ENCODE peak calls at places on chromosomes 16 and 17, in seven cellular contexts. One of them, this sample, is unnamed.

GRCh38 chr17:8120520-8121443 is 2.5 kb upstream of the ALOXE3 start:
- DNase-seq in NCI-H1694 treated with DMSO at 0.1 percent for 48 hours: peak; percentile 87
- DNase-seq in AG04450: no peak
- DNase-seq in H7: peak; percentile 87
- DNase-seq in HuH-7: peak; percentile 34
- DNase-seq in right cardiac atrium: peak; percentile 59
- DNase-seq in cerebellar nuclear complex: no peak
- DNase-seq in this sample: peak; percentile 78

GRCh38 chr16:28304214-28304613 is 11.9 kb downstream of the SBK1 start:
- DNase-seq in HuH-7: peak; percentile 66
- DNase-seq in AG04450: no peak
- DNase-seq in NCI-H1694 treated with DMSO at 0.1 percent for 48 hours: no peak
- DNase-seq in right cardiac atrium: no peak
- DNase-seq in H7: peak; percentile 81
- DNase-seq in cerebellar nuclear complex: no peak
- DNase-seq in this sample: no peak

GRCh38 chr17:16872836-16873653 is 98.9 kb downstream of the TNFRSF13B start:
- DNase-seq in AG04450: no peak
- DNase-seq in HuH-7: peak; percentile 59
- DNase-seq in right cardiac atrium: no peak
- DNase-seq in NCI-H1694 treated with DMSO at 0.1 percent for 48 hours: no peak
- DNase-seq in cerebellar nuclear complex: no peak
- DNase-seq in H7: peak; percentile 96
- DNase-seq in this sample: no peak

GRCh38 chr17:39576187-39576586 is 31.5 kb downstream of the NEUROD2 start:
- DNase-seq in NCI-H1694 treated with DMSO at 0.1 percent for 48 hours: peak; percentile 80
- DNase-seq in H7: peak; percentile 85
- DNase-seq in cerebellar nuclear complex: no peak
- DNase-seq in right cardiac atrium: no peak
- DNase-seq in AG04450: no peak
- DNase-seq in HuH-7: no peak
- DNase-seq in this sample: no peak

GRCh38 chr16:12719972-12720371 is 83.7 kb downstream of the CPPED1 start:
- DNase-seq in cerebellar nuclear complex: no peak
- DNase-seq in H7: no peak
- DNase-seq in AG04450: no peak
- DNase-seq in HuH-7: no peak
- DNase-seq in NCI-H1694 treated with DMSO at 0.1 percent for 48 hours: no peak
- DNase-seq in right cardiac atrium: no peak
- DNase-seq in this sample: no peak

GRCh38 chr16:72561-73537 is at the start of gene RHBDF1:
- DNase-seq in H7: peak; percentile 99
- DNase-seq in AG04450: no peak
- DNase-seq in cerebellar nuclear complex: no peak
- DNase-seq in NCI-H1694 treated with DMSO at 0.1 percent for 48 hours: no peak
- DNase-seq in right cardiac atrium: peak; percentile 74
- DNase-seq in HuH-7: peak; percentile 64
- DNase-seq in this sample: peak; percentile 84

GRCh38 chr17:78862073-78863023 is 21.7 kb upstream of the USP36 start:
- DNase-seq in NCI-H1694 treated with DMSO at 0.1 percent for 48 hours: no peak
- DNase-seq in H7: no peak
- DNase-seq in cerebellar nuclear complex: no peak
- DNase-seq in AG04450: peak; percentile 93
- DNase-seq in right cardiac atrium: peak; percentile 85
- DNase-seq in HuH-7: no peak
- DNase-seq in this sample: peak; percentile 84

GRCh38 chr16:31344712-31345111 is 10.3 kb upstream of the ITGAX start:
- DNase-seq in HuH-7: no peak
- DNase-seq in NCI-H1694 treated with DMSO at 0.1 percent for 48 hours: no peak
- DNase-seq in H7: no peak
- DNase-seq in cerebellar nuclear complex: no peak
- DNase-seq in right cardiac atrium: no peak
- DNase-seq in AG04450: no peak
- DNase-seq in this sample: no peak

GRCh38 chr16:1420111-1420539 is 422 bp downstream of the UQCC4 start:
- DNase-seq in AG04450: no peak
- DNase-seq in cerebellar nuclear complex: no peak
- DNase-seq in NCI-H1694 treated with DMSO at 0.1 percent for 48 hours: no peak
- DNase-seq in right cardiac atrium: no peak
- DNase-seq in HuH-7: no peak
- DNase-seq in H7: no peak
- DNase-seq in this sample: no peak

GRCh38 chr16:56632160-56632847 is at the start of gene MT1M:
- DNase-seq in HuH-7: no peak
- DNase-seq in H7: peak; percentile 83
- DNase-seq in cerebellar nuclear complex: no peak
- DNase-seq in AG04450: no peak
- DNase-seq in NCI-H1694 treated with DMSO at 0.1 percent for 48 hours: no peak
- DNase-seq in right cardiac atrium: peak; percentile 87
- DNase-seq in this sample: peak; percentile 86

GRCh38 chr16:88628512-88628974 is 9.8 kb upstream of the IL17C start:
- DNase-seq in NCI-H1694 treated with DMSO at 0.1 percent for 48 hours: no peak
- DNase-seq in right cardiac atrium: no peak
- DNase-seq in AG04450: no peak
- DNase-seq in HuH-7: peak; percentile 97
- DNase-seq in H7: peak; percentile 95
- DNase-seq in cerebellar nuclear complex: no peak
- DNase-seq in this sample: peak; percentile 79

GRCh38 chr17:69047368-69048263 is 13.1 kb downstream of the ABCA9 start:
- DNase-seq in right cardiac atrium: peak; percentile 72
- DNase-seq in cerebellar nuclear complex: no peak
- DNase-seq in H7: no peak
- DNase-seq in HuH-7: no peak
- DNase-seq in AG04450: peak; percentile 65
- DNase-seq in NCI-H1694 treated with DMSO at 0.1 percent for 48 hours: no peak
- DNase-seq in this sample: peak; percentile 81

GRCh38 chr16:83356266-83356665 is 451.5 kb upstream of the HSBP1 start:
- DNase-seq in cerebellar nuclear complex: no peak
- DNase-seq in H7: peak; percentile 60
- DNase-seq in HuH-7: peak; percentile 51
- DNase-seq in AG04450: peak; percentile 7
- DNase-seq in NCI-H1694 treated with DMSO at 0.1 percent for 48 hours: peak; percentile 50
- DNase-seq in right cardiac atrium: no peak
- DNase-seq in this sample: no peak

GRCh38 chr17:61411944-61412859 is 12.6 kb downstream of the TBX2 start:
- DNase-seq in right cardiac atrium: peak; percentile 82
- DNase-seq in AG04450: no peak
- DNase-seq in H7: peak; percentile 98
- DNase-seq in NCI-H1694 treated with DMSO at 0.1 percent for 48 hours: peak; percentile 70
- DNase-seq in HuH-7: peak; percentile 91
- DNase-seq in cerebellar nuclear complex: peak; percentile 21
- DNase-seq in this sample: peak; percentile 91

GRCh38 chr17:68356520-68356919 is 65.2 kb downstream of the ARSG start:
- DNase-seq in NCI-H1694 treated with DMSO at 0.1 percent for 48 hours: no peak
- DNase-seq in H7: no peak
- DNase-seq in AG04450: no peak
- DNase-seq in cerebellar nuclear complex: no peak
- DNase-seq in right cardiac atrium: no peak
- DNase-seq in HuH-7: no peak
- DNase-seq in this sample: no peak

GRCh38 chr16:17590711-17591654 is 120.2 kb upstream of the XYLT1 start:
- DNase-seq in HuH-7: no peak
- DNase-seq in H7: no peak
- DNase-seq in right cardiac atrium: no peak
- DNase-seq in NCI-H1694 treated with DMSO at 0.1 percent for 48 hours: no peak
- DNase-seq in AG04450: no peak
- DNase-seq in cerebellar nuclear complex: no peak
- DNase-seq in this sample: no peak

GRCh38 chr17:7404737-7405412 is 978 bp upstream of the TMEM256 start:
- DNase-seq in H7: peak; percentile 95
- DNase-seq in cerebellar nuclear complex: no peak
- DNase-seq in AG04450: no peak
- DNase-seq in right cardiac atrium: peak; percentile 76
- DNase-seq in HuH-7: no peak
- DNase-seq in NCI-H1694 treated with DMSO at 0.1 percent for 48 hours: no peak
- DNase-seq in this sample: peak; percentile 76

GRCh38 chr17:78034429-78035091 is 76.1 kb downstream of the TNRC6C start:
- DNase-seq in cerebellar nuclear complex: no peak
- DNase-seq in right cardiac atrium: no peak
- DNase-seq in NCI-H1694 treated with DMSO at 0.1 percent for 48 hours: no peak
- DNase-seq in AG04450: no peak
- DNase-seq in H7: no peak
- DNase-seq in HuH-7: no peak
- DNase-seq in this sample: no peak

GRCh38 chr17:8892338-8892690 is 24.8 kb upstream of the PIK3R6 start:
- DNase-seq in HuH-7: no peak
- DNase-seq in right cardiac atrium: no peak
- DNase-seq in AG04450: no peak
- DNase-seq in cerebellar nuclear complex: no peak
- DNase-seq in NCI-H1694 treated with DMSO at 0.1 percent for 48 hours: no peak
- DNase-seq in H7: peak; percentile 8
- DNase-seq in this sample: no peak

GRCh38 chr16:1828645-1829410 is 1.8 kb downstream of the FAHD1 start:
- DNase-seq in right cardiac atrium: no peak
- DNase-seq in cerebellar nuclear complex: no peak
- DNase-seq in H7: no peak
- DNase-seq in NCI-H1694 treated with DMSO at 0.1 percent for 48 hours: no peak
- DNase-seq in HuH-7: peak; percentile 56
- DNase-seq in AG04450: no peak
- DNase-seq in this sample: no peak

GRCh38 chr16:84375773-84376172 is 7.4 kb downstream of the ATP2C2 start:
- DNase-seq in cerebellar nuclear complex: no peak
- DNase-seq in HuH-7: no peak
- DNase-seq in NCI-H1694 treated with DMSO at 0.1 percent for 48 hours: no peak
- DNase-seq in right cardiac atrium: no peak
- DNase-seq in AG04450: no peak
- DNase-seq in H7: no peak
- DNase-seq in this sample: no peak

GRCh38 chr17:55434721-55435120 is 13.1 kb upstream of the MMD start:
- DNase-seq in NCI-H1694 treated with DMSO at 0.1 percent for 48 hours: no peak
- DNase-seq in HuH-7: no peak
- DNase-seq in right cardiac atrium: no peak
- DNase-seq in cerebellar nuclear complex: no peak
- DNase-seq in H7: no peak
- DNase-seq in AG04450: no peak
- DNase-seq in this sample: no peak

GRCh38 chr17:66949501-66949900 is 15.0 kb upstream of the CACNG4 start:
- DNase-seq in NCI-H1694 treated with DMSO at 0.1 percent for 48 hours: no peak
- DNase-seq in HuH-7: no peak
- DNase-seq in right cardiac atrium: no peak
- DNase-seq in cerebellar nuclear complex: no peak
- DNase-seq in H7: no peak
- DNase-seq in AG04450: no peak
- DNase-seq in this sample: no peak

GRCh38 chr16:83100679-83101078 is 473.9 kb downstream of the CDH13 start:
- DNase-seq in right cardiac atrium: no peak
- DNase-seq in HuH-7: no peak
- DNase-seq in AG04450: no peak
- DNase-seq in NCI-H1694 treated with DMSO at 0.1 percent for 48 hours: no peak
- DNase-seq in cerebellar nuclear complex: no peak
- DNase-seq in H7: no peak
- DNase-seq in this sample: no peak

GRCh38 chr16:53220585-53220984 is 165.8 kb downstream of the CHD9 start:
- DNase-seq in right cardiac atrium: no peak
- DNase-seq in NCI-H1694 treated with DMSO at 0.1 percent for 48 hours: no peak
- DNase-seq in AG04450: no peak
- DNase-seq in H7: peak; percentile 13
- DNase-seq in cerebellar nuclear complex: no peak
- DNase-seq in HuH-7: no peak
- DNase-seq in this sample: no peak

GRCh38 chr17:4369557-4370230 is 3.2 kb upstream of the UBE2G1 start:
- DNase-seq in NCI-H1694 treated with DMSO at 0.1 percent for 48 hours: no peak
- DNase-seq in cerebellar nuclear complex: no peak
- DNase-seq in HuH-7: no peak
- DNase-seq in AG04450: no peak
- DNase-seq in H7: no peak
- DNase-seq in right cardiac atrium: no peak
- DNase-seq in this sample: no peak

GRCh38 chr16:57994778-57995177 is 5.7 kb downstream of the ZNF319 start:
- DNase-seq in HuH-7: peak; percentile 55
- DNase-seq in AG04450: no peak
- DNase-seq in right cardiac atrium: peak; percentile 68
- DNase-seq in H7: peak; percentile 80
- DNase-seq in NCI-H1694 treated with DMSO at 0.1 percent for 48 hours: no peak
- DNase-seq in cerebellar nuclear complex: no peak
- DNase-seq in this sample: peak; percentile 90

GRCh38 chr17:35944151-35944550 is 638 bp upstream of the LYZL6 start:
- DNase-seq in HuH-7: no peak
- DNase-seq in H7: no peak
- DNase-seq in AG04450: no peak
- DNase-seq in NCI-H1694 treated with DMSO at 0.1 percent for 48 hours: no peak
- DNase-seq in right cardiac atrium: no peak
- DNase-seq in cerebellar nuclear complex: no peak
- DNase-seq in this sample: no peak

GRCh38 chr16:51113254-51114125 is 37.6 kb downstream of the SALL1 start:
- DNase-seq in cerebellar nuclear complex: no peak
- DNase-seq in NCI-H1694 treated with DMSO at 0.1 percent for 48 hours: no peak
- DNase-seq in right cardiac atrium: no peak
- DNase-seq in HuH-7: no peak
- DNase-seq in AG04450: no peak
- DNase-seq in H7: peak; percentile 80
- DNase-seq in this sample: no peak

GRCh38 chr16:80602894-80603293 is 62.1 kb downstream of the DYNLRB2 start:
- DNase-seq in right cardiac atrium: no peak
- DNase-seq in H7: no peak
- DNase-seq in NCI-H1694 treated with DMSO at 0.1 percent for 48 hours: no peak
- DNase-seq in HuH-7: no peak
- DNase-seq in cerebellar nuclear complex: no peak
- DNase-seq in AG04450: no peak
- DNase-seq in this sample: no peak

GRCh38 chr16:27319257-27319965 is 5.6 kb downstream of the IL4R start:
- DNase-seq in right cardiac atrium: no peak
- DNase-seq in H7: no peak
- DNase-seq in HuH-7: no peak
- DNase-seq in AG04450: no peak
- DNase-seq in NCI-H1694 treated with DMSO at 0.1 percent for 48 hours: no peak
- DNase-seq in cerebellar nuclear complex: no peak
- DNase-seq in this sample: no peak

GRCh38 chr16:56658476-56658875 is 717 bp downstream of the MT1F start:
- DNase-seq in HuH-7: no peak
- DNase-seq in AG04450: no peak
- DNase-seq in NCI-H1694 treated with DMSO at 0.1 percent for 48 hours: no peak
- DNase-seq in right cardiac atrium: no peak
- DNase-seq in H7: peak; percentile 47
- DNase-seq in cerebellar nuclear complex: no peak
- DNase-seq in this sample: no peak

GRCh38 chr17:76083536-76083935 is 4.6 kb downstream of the ZACN start:
- DNase-seq in NCI-H1694 treated with DMSO at 0.1 percent for 48 hours: no peak
- DNase-seq in AG04450: no peak
- DNase-seq in right cardiac atrium: no peak
- DNase-seq in cerebellar nuclear complex: no peak
- DNase-seq in H7: peak; percentile 30
- DNase-seq in HuH-7: no peak
- DNase-seq in this sample: no peak

This sample was measured in Right ventricle myocardium inferior.